ENCODE peak calls at places on chromosomes 4 and X, in seven cellular contexts. F is left ventricle myocardium inferior; E is posterior cingulate gyrus; L is colonic mucosa; Q is adipocyte; N is activated CD4-positive, alpha-beta T cell treated with anti-CD3 and anti-CD28 coated beads, Interleukin-2, amount 50 U/mL, for 48 hours; B is activated effector memory CD4-positive, alpha-beta T cell treated with anti-CD3 and anti-CD28 coated beads, Interleukin-2, amount 50 U/mL, for 16 hours. Y is an unnamed sample.

GRCh38 chrX:102950908-102951866 is 14.1 kb downstream of the RAB40AL start:
- DNase-seq in N (peak), Q (peak), E (peak), F (peak), B (peak), L (peak), Y (no peak)

GRCh38 chr4:1460967-1461868 is 55.0 kb upstream of the NKX1-1 start:
- DNase-seq in F (no peak), B (no peak), Q (no peak), N (no peak), L (no peak), E (no peak), Y (no peak)

GRCh38 chr4:122826596-122827257 is at the start of gene FGF2:
- DNase-seq in F (peak), Q (peak), B (peak), L (peak), N (peak), E (peak), Y (peak)

GRCh38 chrX:38699116-38699515 is 102.1 kb upstream of the MID1IP1 start:
- DNase-seq in F (no peak), E (no peak), Q (no peak), N (no peak), L (no peak), B (no peak), Y (no peak)

GRCh38 chr4:169249214-169249973 is 21.4 kb downstream of the SH3RF1 start:
- DNase-seq in E (no peak), B (no peak), L (no peak), Q (peak), N (no peak), F (no peak), Y (no peak)

GRCh38 chr4:184794470-184794869 is 31.3 kb downstream of the ACSL1 start:
- DNase-seq in B (no peak), Q (no peak), L (no peak), F (no peak), N (no peak), E (no peak), Y (no peak)

GRCh38 chr4:64581422-64581821 is 172.2 kb upstream of the TECRL start:
- DNase-seq in F (no peak), N (no peak), Q (peak), E (no peak), B (no peak), L (no peak), Y (no peak)

GRCh38 chr4:85708468-85708867 is 233.5 kb downstream of the ARHGAP24 start:
- DNase-seq in N (no peak), F (no peak), B (no peak), E (no peak), L (no peak), Q (no peak), Y (no peak)

GRCh38 chr4:167985565-167985964 is 106.8 kb upstream of the ANXA10 start:
- DNase-seq in B (no peak), F (no peak), Q (no peak), E (no peak), L (no peak), N (no peak), Y (no peak)

GRCh38 chr4:41976775-41977516 is 4.6 kb upstream of the DCAF4L1 start:
- DNase-seq in B (no peak), Q (no peak), F (no peak), N (no peak), E (no peak), L (no peak), Y (no peak)

Y was measured in heart left ventricle.